ENCODE peak calls at places on chromosome X, in five cellular contexts. One of them, this sample, is unnamed.

GRCh38 chrX:47539860-47540259 is 21.1 kb upstream of the ARAF start:
- DNase-seq in ureter: no peak
- DNase-seq in LHCN-M2: no peak
- DNase-seq in NCI-H774: no peak
- DNase-seq in NCI-H82: no peak
- DNase-seq in this sample: no peak

GRCh38 chrX:85375333-85375738 is 4.1 kb downstream of the POF1B start:
- DNase-seq in ureter: no peak
- DNase-seq in LHCN-M2: no peak
- DNase-seq in NCI-H774: peak; percentile 62
- DNase-seq in NCI-H82: no peak
- DNase-seq in this sample: no peak

GRCh38 chrX:22357621-22358020 is 84.9 kb downstream of the CBLL2 start:
- DNase-seq in ureter: no peak
- DNase-seq in LHCN-M2: no peak
- DNase-seq in NCI-H774: no peak
- DNase-seq in NCI-H82: no peak
- DNase-seq in this sample: no peak

GRCh38 chrX:721354-721753 is 90.8 kb downstream of the SHOX start:
- DNase-seq in ureter: peak; percentile 4
- DNase-seq in LHCN-M2: no peak
- DNase-seq in NCI-H774: no peak
- DNase-seq in NCI-H82: no peak
- DNase-seq in this sample: no peak

GRCh38 chrX:95884196-95884595 is 800.4 kb upstream of the DIAPH2 start:
- DNase-seq in ureter: peak; percentile 44
- DNase-seq in LHCN-M2: no peak
- DNase-seq in NCI-H774: no peak
- DNase-seq in NCI-H82: no peak
- DNase-seq in this sample: no peak

GRCh38 chrX:53048169-53049126 is at the start of gene GPR173:
- DNase-seq in ureter: peak; percentile 54
- DNase-seq in LHCN-M2: peak; percentile 70
- DNase-seq in NCI-H774: peak; percentile 33
- DNase-seq in NCI-H82: peak; percentile 86
- DNase-seq in this sample: peak; percentile 53

GRCh38 chrX:20515841-20516461 is 249.2 kb upstream of the RPS6KA3 start:
- DNase-seq in ureter: no peak
- DNase-seq in LHCN-M2: peak; percentile 87
- DNase-seq in NCI-H774: no peak
- DNase-seq in NCI-H82: no peak
- DNase-seq in this sample: peak; percentile 74

GRCh38 chrX:20521245-20521644 is 254.5 kb upstream of the RPS6KA3 start:
- DNase-seq in ureter: no peak
- DNase-seq in LHCN-M2: peak; percentile 45
- DNase-seq in NCI-H774: no peak
- DNase-seq in NCI-H82: no peak
- DNase-seq in this sample: peak; percentile 3

GRCh38 chrX:10157545-10157944 is 770 bp downstream of the CLCN4 start:
- DNase-seq in ureter: no peak
- DNase-seq in LHCN-M2: no peak
- DNase-seq in NCI-H774: no peak
- DNase-seq in NCI-H82: no peak
- DNase-seq in this sample: no peak

GRCh38 chrX:13658602-13659001 is 5.7 kb downstream of the TCEANC start:
- DNase-seq in ureter: no peak
- DNase-seq in LHCN-M2: peak; percentile 45
- DNase-seq in NCI-H774: peak; percentile 5
- DNase-seq in NCI-H82: peak; percentile 63
- DNase-seq in this sample: peak; percentile 44

GRCh38 chrX:15505104-15505503 is 4.5 kb downstream of the BMX start:
- DNase-seq in ureter: no peak
- DNase-seq in LHCN-M2: no peak
- DNase-seq in NCI-H774: no peak
- DNase-seq in NCI-H82: no peak
- DNase-seq in this sample: no peak

GRCh38 chrX:49910344-49910743 is 12.1 kb upstream of the CLCN5 start:
- DNase-seq in ureter: no peak
- DNase-seq in LHCN-M2: no peak
- DNase-seq in NCI-H774: peak; percentile 44
- DNase-seq in NCI-H82: no peak
- DNase-seq in this sample: no peak

GRCh38 chrX:94743478-94743877 is 1069.5 kb downstream of the FAM133A start:
- DNase-seq in ureter: no peak
- DNase-seq in LHCN-M2: no peak
- DNase-seq in NCI-H774: no peak
- DNase-seq in NCI-H82: no peak
- DNase-seq in this sample: no peak

GRCh38 chrX:96182366-96182765 is 502.3 kb upstream of the DIAPH2 start:
- DNase-seq in ureter: no peak
- DNase-seq in LHCN-M2: peak; percentile 3
- DNase-seq in NCI-H774: no peak
- DNase-seq in NCI-H82: peak; percentile 46
- DNase-seq in this sample: peak; percentile 11

GRCh38 chrX:10564484-10564883 is 55.9 kb downstream of the MID1 start:
- DNase-seq in ureter: no peak
- DNase-seq in LHCN-M2: no peak
- DNase-seq in NCI-H774: no peak
- DNase-seq in NCI-H82: no peak
- DNase-seq in this sample: no peak

GRCh38 chrX:69503835-69504625 is at the start of gene NALF2:
- DNase-seq in ureter: peak; percentile 65
- DNase-seq in LHCN-M2: no peak
- DNase-seq in NCI-H774: peak; percentile 14
- DNase-seq in NCI-H82: peak; percentile 92
- DNase-seq in this sample: peak; percentile 63

GRCh38 chrX:66030505-66031317 is 9.2 kb downstream of the VSIG4 start:
- DNase-seq in ureter: no peak
- DNase-seq in LHCN-M2: peak; percentile 5
- DNase-seq in NCI-H774: no peak
- DNase-seq in NCI-H82: peak; percentile 44
- DNase-seq in this sample: peak; percentile 0

GRCh38 chrX:118595501-118596042 is 100.0 kb downstream of the DOCK11 start:
- DNase-seq in ureter: no peak
- DNase-seq in LHCN-M2: no peak
- DNase-seq in NCI-H774: no peak
- DNase-seq in NCI-H82: no peak
- DNase-seq in this sample: no peak

GRCh38 chrX:118286066-118286758 is 59.7 kb upstream of the WDR44 start:
- DNase-seq in ureter: no peak
- DNase-seq in LHCN-M2: no peak
- DNase-seq in NCI-H774: no peak
- DNase-seq in NCI-H82: no peak
- DNase-seq in this sample: no peak

GRCh38 chrX:70664726-70665125 is 220.1 kb downstream of the DLG3 start:
- DNase-seq in ureter: no peak
- DNase-seq in LHCN-M2: peak; percentile 11
- DNase-seq in NCI-H774: no peak
- DNase-seq in NCI-H82: peak; percentile 52
- DNase-seq in this sample: peak; percentile 10

GRCh38 chrX:69808375-69808774 is 192.5 kb downstream of the EDA start:
- DNase-seq in ureter: no peak
- DNase-seq in LHCN-M2: no peak
- DNase-seq in NCI-H774: no peak
- DNase-seq in NCI-H82: no peak
- DNase-seq in this sample: no peak

GRCh38 chrX:35150052-35150451 is 207.5 kb downstream of the FAM47B start:
- DNase-seq in ureter: no peak
- DNase-seq in LHCN-M2: peak; percentile 4
- DNase-seq in NCI-H774: no peak
- DNase-seq in NCI-H82: no peak
- DNase-seq in this sample: no peak

GRCh38 chrX:19121898-19122640 is at the start of gene ADGRG2:
- DNase-seq in ureter: no peak
- DNase-seq in LHCN-M2: peak; percentile 17
- DNase-seq in NCI-H774: no peak
- DNase-seq in NCI-H82: peak; percentile 53
- DNase-seq in this sample: peak; percentile 8

GRCh38 chrX:27336466-27337091 is 126.6 kb downstream of the PPP4R3C start:
- DNase-seq in ureter: no peak
- DNase-seq in LHCN-M2: peak; percentile 2
- DNase-seq in NCI-H774: no peak
- DNase-seq in NCI-H82: peak; percentile 64
- DNase-seq in this sample: peak; percentile 19

GRCh38 chrX:35786271-35786670 is 11.9 kb upstream of the MAGEB16 start:
- DNase-seq in ureter: no peak
- DNase-seq in LHCN-M2: no peak
- DNase-seq in NCI-H774: no peak
- DNase-seq in NCI-H82: no peak
- DNase-seq in this sample: no peak

GRCh38 chrX:71910526-71911022 is at the start of gene NHSL2:
- DNase-seq in ureter: no peak
- DNase-seq in LHCN-M2: no peak
- DNase-seq in NCI-H774: no peak
- DNase-seq in NCI-H82: peak; percentile 87
- DNase-seq in this sample: no peak

GRCh38 chrX:107135076-107135964 is 16.7 kb upstream of the RBM41 start:
- DNase-seq in ureter: no peak
- DNase-seq in LHCN-M2: peak; percentile 30
- DNase-seq in NCI-H774: no peak
- DNase-seq in NCI-H82: no peak
- DNase-seq in this sample: peak; percentile 71

GRCh38 chrX:133359466-133359865 is 55.8 kb downstream of the GPC4 start:
- DNase-seq in ureter: no peak
- DNase-seq in LHCN-M2: no peak
- DNase-seq in NCI-H774: no peak
- DNase-seq in NCI-H82: no peak
- DNase-seq in this sample: no peak

GRCh38 chrX:56499372-56499771 is 64.1 kb upstream of the UBQLN2 start:
- DNase-seq in ureter: no peak
- DNase-seq in LHCN-M2: no peak
- DNase-seq in NCI-H774: no peak
- DNase-seq in NCI-H82: no peak
- DNase-seq in this sample: no peak

GRCh38 chrX:153766098-153766817 is 2.2 kb downstream of the PLXNB3 start:
- DNase-seq in ureter: no peak
- DNase-seq in LHCN-M2: peak; percentile 45
- DNase-seq in NCI-H774: peak; percentile 12
- DNase-seq in NCI-H82: peak; percentile 53
- DNase-seq in this sample: no peak

GRCh38 chrX:116272328-116272727 is 101.8 kb downstream of the AGTR2 start:
- DNase-seq in ureter: no peak
- DNase-seq in LHCN-M2: no peak
- DNase-seq in NCI-H774: no peak
- DNase-seq in NCI-H82: no peak
- DNase-seq in this sample: peak; percentile 78

GRCh38 chrX:41906515-41907165 is 16.7 kb downstream of the CASK start:
- DNase-seq in ureter: no peak
- DNase-seq in LHCN-M2: peak; percentile 6
- DNase-seq in NCI-H774: no peak
- DNase-seq in NCI-H82: no peak
- DNase-seq in this sample: no peak

GRCh38 chrX:109797311-109797975 is 64.4 kb upstream of the ACSL4 start:
- DNase-seq in ureter: no peak
- DNase-seq in LHCN-M2: peak; percentile 73
- DNase-seq in NCI-H774: no peak
- DNase-seq in NCI-H82: no peak
- DNase-seq in this sample: no peak

GRCh38 chrX:115547448-115547847 is 13.5 kb upstream of the PLS3 start:
- DNase-seq in ureter: no peak
- DNase-seq in LHCN-M2: no peak
- DNase-seq in NCI-H774: no peak
- DNase-seq in NCI-H82: peak; percentile 45
- DNase-seq in this sample: peak; percentile 3

GRCh38 chrX:76802698-76803097 is 375.2 kb downstream of the MAGEE1 start:
- DNase-seq in ureter: no peak
- DNase-seq in LHCN-M2: no peak
- DNase-seq in NCI-H774: no peak
- DNase-seq in NCI-H82: no peak
- DNase-seq in this sample: no peak

GRCh38 chrX:149871433-149871832 is 9.6 kb upstream of the MAGEA8 start:
- DNase-seq in ureter: no peak
- DNase-seq in LHCN-M2: no peak
- DNase-seq in NCI-H774: no peak
- DNase-seq in NCI-H82: no peak
- DNase-seq in this sample: no peak

This sample was measured in ACHN.